ENCODE peak calls at places on chromosomes 4 and X, in nine cellular contexts. E, W, V, D, J, F, X, Y and S are unnamed samples.

GRCh38 chr4:7235030-7235380 is 42.7 kb downstream of the SORCS2 start:
- DNase-seq in F (no peak), D (no peak), Y (no peak), W (no peak), V (no peak), X (no peak), J (no peak), E (no peak), S (no peak)

GRCh38 chr4:152460488-152460887 is 75.4 kb downstream of the FBXW7 start:
- DNase-seq in E (no peak), J (no peak), Y (no peak), F (peak), W (no peak), V (no peak), X (peak), D (peak), S (peak)

GRCh38 chr4:16110906-16111305 is 27.1 kb upstream of the PROM1 start:
- DNase-seq in E (no peak), V (no peak), D (no peak), J (no peak), X (no peak), F (no peak), W (no peak), Y (no peak), S (no peak)

GRCh38 chrX:12949205-12949926 is 25.5 kb upstream of the TMSB4X start:
- DNase-seq in V (peak), F (no peak), X (peak), Y (no peak), J (no peak), D (peak), E (no peak), W (no peak), S (no peak)

GRCh38 chr4:112704991-112705845 is 68.3 kb downstream of the LARP7 start:
- DNase-seq in V (peak), X (peak), D (peak), J (peak), Y (peak), E (no peak), W (no peak), F (peak), S (peak)

GRCh38 chrX:148269513-148269912 is 230.9 kb upstream of the AFF2 start:
- DNase-seq in F (no peak), X (no peak), E (no peak), D (no peak), J (no peak), W (no peak), V (no peak), Y (no peak), S (no peak)

GRCh38 chr4:16259531-16260246 is 33.4 kb upstream of the TAPT1 start:
- DNase-seq in E (no peak), X (no peak), Y (no peak), W (peak), J (no peak), D (peak), F (no peak), V (no peak), S (no peak)

GRCh38 chrX:7219153-7219705 is 71.3 kb upstream of the PUDP start:
- DNase-seq in W (no peak), D (no peak), F (no peak), E (no peak), Y (no peak), J (no peak), V (no peak), X (no peak), S (no peak)

GRCh38 chrX:54920610-54921426 is at the start of gene TRO:
- DNase-seq in J (no peak), X (peak), V (peak), E (no peak), D (no peak), Y (peak), W (no peak), F (peak), S (no peak)

GRCh38 chr4:101042847-101043246 is 304.5 kb downstream of the PPP3CA start:
- DNase-seq in E (no peak), V (no peak), D (no peak), J (no peak), Y (no peak), W (no peak), X (no peak), F (no peak), S (no peak)

GRCh38 chrX:66163849-66164401 is at the start of gene HEPH:
- DNase-seq in J (no peak), W (no peak), D (no peak), Y (peak), V (no peak), F (no peak), X (no peak), E (no peak), S (no peak)

GRCh38 chr4:147846318-147847135 is 114.6 kb downstream of the ARHGAP10 start:
- DNase-seq in D (no peak), J (no peak), V (no peak), W (no peak), Y (no peak), X (no peak), E (peak), F (no peak), S (no peak)

GRCh38 chr4:675036-675804 is 878 bp downstream of the MYL5 start:
- DNase-seq in V (no peak), X (no peak), D (no peak), F (peak), W (no peak), J (no peak), Y (no peak), E (no peak), S (no peak)

GRCh38 chrX:119235872-119236598 is at the start of gene PGRMC1:
- DNase-seq in J (peak), X (peak), Y (peak), F (peak), E (peak), W (peak), V (peak), D (peak), S (peak)

GRCh38 chrX:85024562-85024961 is 20.9 kb downstream of the APOOL start:
- DNase-seq in X (no peak), W (no peak), F (no peak), D (no peak), V (no peak), Y (no peak), J (no peak), E (no peak), S (no peak)

GRCh38 chr4:152979731-152980330 is 43.7 kb downstream of the FHDC1 start:
- DNase-seq in X (no peak), E (no peak), V (no peak), W (no peak), F (no peak), Y (no peak), J (no peak), D (no peak), S (no peak)

GRCh38 chr4:94390804-94391410 is 48.3 kb upstream of the HPGDS start:
- DNase-seq in V (no peak), J (no peak), F (peak), D (no peak), W (no peak), E (no peak), X (no peak), Y (no peak), S (no peak)

GRCh38 chrX:136215559-136215958 is 35.6 kb downstream of the MAP7D3 start:
- DNase-seq in X (no peak), F (no peak), E (no peak), Y (no peak), D (no peak), V (no peak), J (no peak), W (no peak), S (no peak)

GRCh38 chr4:879730-880079 is 52.4 kb downstream of the GAK start:
- DNase-seq in E (peak), F (peak), Y (no peak), D (no peak), X (no peak), J (no peak), W (peak), V (no peak), S (no peak)

GRCh38 chr4:186624951-186625350 is 69.6 kb upstream of the MTNR1A start:
- DNase-seq in E (no peak), J (no peak), Y (no peak), W (no peak), D (peak), X (no peak), V (no peak), F (peak), S (peak)

GRCh38 chr4:150773729-150774449 is 191.9 kb downstream of the MAB21L2 start:
- DNase-seq in E (no peak), F (no peak), X (no peak), J (no peak), V (no peak), W (no peak), D (no peak), Y (no peak), S (no peak)

GRCh38 chr4:110164856-110165255 is 33.6 kb downstream of the ELOVL6 start:
- DNase-seq in D (no peak), V (no peak), W (no peak), J (no peak), X (no peak), Y (no peak), E (no peak), F (no peak), S (no peak)

GRCh38 chr4:183205193-183205592 is 106.1 kb downstream of the WWC2 start:
- DNase-seq in V (no peak), E (no peak), W (no peak), X (no peak), Y (no peak), D (no peak), J (no peak), F (no peak), S (no peak)

GRCh38 chrX:33817266-33817665 is 314.8 kb downstream of the FAM47A start:
- DNase-seq in Y (no peak), W (no peak), X (no peak), E (no peak), D (no peak), V (no peak), J (no peak), F (no peak), S (no peak)

GRCh38 chr4:168877407-168877778 is 132.7 kb downstream of the CBR4 start:
- DNase-seq in W (no peak), J (no peak), E (no peak), D (no peak), X (no peak), V (no peak), F (no peak), Y (no peak), S (no peak)

GRCh38 chr4:1223841-1224809 is 24.8 kb downstream of the CTBP1 start:
- DNase-seq in D (no peak), J (no peak), Y (no peak), W (no peak), V (no peak), F (no peak), X (no peak), E (no peak), S (no peak)

GRCh38 chr4:146087856-146088255 is 87.7 kb upstream of the LSM6 start:
- DNase-seq in X (no peak), V (no peak), F (no peak), D (no peak), E (no peak), J (no peak), W (no peak), Y (no peak), S (no peak)

GRCh38 chr4:92344216-92344615 is 40.5 kb downstream of the GRID2 start:
- DNase-seq in J (no peak), F (no peak), X (no peak), V (no peak), Y (no peak), D (no peak), E (no peak), W (no peak), S (no peak)

GRCh38 chrX:20352935-20353336 is 86.2 kb upstream of the RPS6KA3 start:
- DNase-seq in W (no peak), F (no peak), J (no peak), E (no peak), V (no peak), D (no peak), Y (no peak), X (no peak), S (no peak)

GRCh38 chrX:136767104-136767941 is 13.4 kb downstream of the ARHGEF6 start:
- DNase-seq in F (peak), Y (peak), E (no peak), W (no peak), D (peak), V (peak), J (peak), X (peak), S (peak)

GRCh38 chr4:826508-827208 is 729 bp upstream of the CPLX1 start:
- DNase-seq in X (no peak), V (peak), D (no peak), E (no peak), J (no peak), F (no peak), Y (peak), W (no peak), S (no peak)

GRCh38 chrX:100654256-100654655 is 10.3 kb downstream of the SRPX2 start:
- DNase-seq in W (no peak), D (no peak), Y (no peak), J (no peak), V (peak), X (no peak), E (no peak), F (peak), S (no peak)

GRCh38 chr4:107351196-107351595 is 315.1 kb upstream of the DKK2 start:
- DNase-seq in D (no peak), E (no peak), Y (no peak), V (no peak), W (no peak), X (no peak), F (no peak), J (no peak), S (no peak)

GRCh38 chrX:50206753-50207152 is 2.2 kb downstream of the CCNB3 start:
- DNase-seq in W (no peak), X (no peak), V (no peak), J (no peak), E (no peak), D (no peak), F (no peak), Y (no peak), S (no peak)